ENCODE peak calls at places on chromosome 14, in eight cellular contexts. A is psoas muscle, I is endothelial cell of umbilical vein, Q is PC-9, K is RWPE1, W is A549, H is HL-60, V is thoracic aorta. E is an unnamed sample.

GRCh38 chr14:60102389-60102788 is 10.7 kb downstream of the PCNX4 start:
- DNase-seq in H (no peak), A (no peak), W (no peak), I (no peak), V (no peak), K (no peak), Q (no peak), E (no peak)

GRCh38 chr14:64060648-64061096 is 207.9 kb downstream of the SYNE2 start:
- DNase-seq in H (no peak), V (no peak), I (peak; percentile 10), K (peak; percentile 69), A (no peak), W (peak; percentile 23), Q (peak; percentile 11), E (peak; percentile 98)

GRCh38 chr14:80607430-80608200 is 333.9 kb downstream of the CEP128 start:
- DNase-seq in K (no peak), H (no peak), I (no peak), A (no peak), Q (no peak), W (no peak), V (no peak), E (no peak)

GRCh38 chr14:31161274-31161673 is 46.3 kb downstream of the HECTD1 start:
- DNase-seq in A (no peak), V (no peak), H (no peak), Q (no peak), W (no peak), I (no peak), K (no peak), E (no peak)

GRCh38 chr14:101090976-101091375 is 187.5 kb upstream of the RTL1 start:
- DNase-seq in V (no peak), Q (no peak), I (peak; percentile 69), K (no peak), W (no peak), A (no peak), H (no peak), E (no peak)

GRCh38 chr14:99809864-99810854 is 16.9 kb downstream of the EML1 start:
- DNase-seq in W (no peak), A (peak; percentile 51), V (no peak), K (no peak), I (no peak), Q (no peak), H (no peak), E (no peak)

GRCh38 chr14:67045440-67045839 is 143.8 kb upstream of the GARIN2 start:
- DNase-seq in V (no peak), Q (no peak), I (no peak), K (no peak), A (no peak), W (no peak), H (no peak), E (no peak)

GRCh38 chr14:74501135-74501614 is 7.6 kb downstream of the ISCA2 start:
- DNase-seq in H (no peak), K (no peak), A (peak; percentile 76), I (peak; percentile 62), Q (peak; percentile 42), V (no peak), W (peak; percentile 49), E (no peak)

GRCh38 chr14:94923771-94924170 is 153.9 kb upstream of the GSC start:
- DNase-seq in A (no peak), I (no peak), H (no peak), V (no peak), K (no peak), W (no peak), Q (no peak), E (no peak)

GRCh38 chr14:103607039-103607668 is 21.9 kb upstream of the KLC1 start:
- DNase-seq in Q (no peak), K (peak; percentile 21), H (peak; percentile 93), W (no peak), A (peak; percentile 72), I (peak; percentile 55), V (no peak), E (peak; percentile 42)
- TF ChIP-seq CTCF in Q (no peak), K (peak; percentile 34), H (no peak), W (no peak), A (peak; percentile 28), I (no peak), V (peak; percentile 34), E (peak; percentile 50)

DNA sequence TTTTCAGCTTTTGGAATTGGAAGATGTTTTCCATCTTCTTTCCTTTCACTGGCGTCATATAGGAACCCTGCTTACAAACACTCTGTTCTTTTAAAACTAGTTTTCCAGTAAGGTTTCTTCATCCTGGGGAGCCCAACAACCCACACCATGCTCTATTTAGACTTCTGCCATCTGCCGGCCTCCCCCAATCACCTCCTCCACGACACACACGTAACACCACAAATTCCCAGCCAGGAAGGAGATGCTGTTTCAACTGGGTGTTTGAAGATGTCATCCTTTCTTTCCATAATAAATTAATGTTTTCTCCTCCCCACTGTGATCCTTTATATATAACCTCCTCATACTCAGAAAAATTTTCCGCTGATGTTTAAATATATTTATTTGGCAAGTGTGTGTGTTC is 231.4 kb upstream of the DDHD1 start:
- DNase-seq in Q (no peak), W (no peak), K (no peak), I (no peak), A (no peak), V (no peak), H (no peak), E (no peak)
- H3K27ac ChIP-seq in Q (no peak overlapping the region), W (no peak overlapping the region), K (no peak overlapping the region), I (no peak overlapping the region), A (no peak overlapping the region), V (no peak overlapping the region), H (no peak overlapping the region), E (no peak overlapping the region)

DNA sequence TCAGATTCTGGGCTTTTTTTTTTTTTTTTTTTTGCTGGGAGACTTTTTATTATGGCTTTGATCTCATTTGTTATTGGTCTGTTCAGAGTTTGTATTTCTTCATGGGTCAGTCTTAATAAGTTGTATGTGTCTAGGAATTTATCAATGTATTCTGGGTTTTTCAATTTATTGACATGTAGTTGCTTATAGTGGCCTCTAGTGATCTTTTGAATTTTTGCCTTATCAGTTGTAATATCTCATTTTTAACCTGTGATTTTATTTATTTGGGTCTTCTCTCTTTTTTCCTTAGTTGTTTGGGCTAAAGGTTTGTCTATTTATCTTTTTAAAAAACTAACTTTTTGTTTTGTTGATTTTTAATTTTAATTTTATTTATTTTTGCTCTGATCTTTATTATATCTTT is 45.5 kb downstream of the NAA30 start:
- DNase-seq in W (no peak), I (no peak), H (no peak), K (no peak), Q (no peak), V (no peak), A (no peak), E (no peak)
- TF ChIP-seq CTCF in W (no peak), I (no peak), H (no peak), K (no peak), Q (no peak), V (no peak), A (no peak), E (no peak)

GRCh38 chr14:50363734-50364113 is 33.0 kb downstream of the CDKL1 start:
- DNase-seq in W (no peak), I (peak; percentile 51), H (peak; percentile 49), Q (no peak), A (no peak), V (no peak), K (no peak), E (no peak)
- H3K27ac ChIP-seq in W (no peak overlapping the region), I (peak overlapping the region; percentile 3), H (peak overlapping the region; percentile 45), Q (no peak overlapping the region), A (peak overlapping the region; percentile 30), V (no peak overlapping the region), K (peak overlapping the region; percentile 59), E (no peak overlapping the region)

DNA sequence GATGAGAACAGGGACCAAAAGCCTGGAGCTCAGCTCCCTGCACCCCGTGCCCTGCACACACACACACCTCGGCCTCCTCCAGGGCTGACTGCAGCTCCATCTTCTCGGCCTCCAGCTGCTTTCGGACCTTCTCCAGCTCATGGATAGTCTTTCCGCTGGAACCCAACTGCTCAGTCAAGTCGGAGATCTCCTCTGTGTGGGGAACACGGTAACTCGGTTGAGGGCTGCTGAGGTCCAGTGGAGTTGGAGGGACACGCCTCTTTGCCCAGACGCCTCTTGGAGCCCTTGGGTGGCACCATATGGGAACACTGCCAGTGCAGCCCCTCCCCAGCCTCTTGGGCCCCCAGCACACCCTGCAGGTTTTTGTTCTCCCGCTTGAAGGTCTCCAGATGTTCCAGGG is 8.7 kb upstream of the MYH6 start:
- DNase-seq in I (no peak), Q (no peak), W (no peak), K (no peak), H (no peak), A (no peak), V (no peak), E (no peak)
- TF ChIP-seq CTCF in I (no peak), Q (no peak), W (no peak), K (no peak), H (no peak), A (no peak), V (no peak), E (no peak)

E was measured in foreskin keratinocyte.